ENCODE peak calls at places on chromosomes 1 and 21, in six cellular contexts. H is ACHN, O is C1 segment of cervical spinal cord, E is choroid plexus epithelial cell, J is EL, Y is nucleus accumbens. Q is an unnamed sample.

GRCh38 chr1:166080965-166081870 is 85.6 kb downstream of the FAM78B start:
- DNase-seq in H (no peak), O (no peak), E (no peak), J (no peak), Y (no peak), Q (no peak)

GRCh38 chr1:109501644-109502367 is 7.7 kb downstream of the AMIGO1 start:
- DNase-seq in H (no peak), O (no peak), E (no peak), J (no peak), Y (no peak), Q (no peak)

GRCh38 chr1:181604482-181604881 is 121.2 kb downstream of the CACNA1E start:
- DNase-seq in H (no peak), O (no peak), E (no peak), J (no peak), Y (no peak), Q (no peak)

GRCh38 chr1:154698320-154699096 is 90.5 kb upstream of the ADAR start:
- DNase-seq in H (no peak), O (no peak), E (no peak), J (no peak), Y (no peak), Q (no peak)

GRCh38 chr1:84377480-84378095 is 20.7 kb upstream of the DNASE2B start:
- DNase-seq in H (peak; percentile 55), O (no peak), E (peak; percentile 85), J (peak; percentile 84), Y (no peak), Q (peak; percentile 58)

GRCh38 chr1:96865731-96866684 is 144.4 kb downstream of the PTBP2 start:
- DNase-seq in H (no peak), O (no peak), E (peak; percentile 100), J (peak; percentile 97), Y (no peak), Q (peak; percentile 100)

GRCh38 chr1:221045842-221046831 is 166.9 kb downstream of the HLX start:
- DNase-seq in H (no peak), O (no peak), E (peak; percentile 22), J (peak; percentile 21), Y (no peak), Q (peak; percentile 78)

GRCh38 chr21:35658242-35658641 is 402.1 kb downstream of the SETD4 start:
- DNase-seq in H (no peak), O (no peak), E (peak; percentile 91), J (peak; percentile 77), Y (no peak), Q (peak; percentile 17)

GRCh38 chr1:29380532-29380931 is 144.2 kb downstream of the PTPRU start:
- DNase-seq in H (no peak), O (no peak), E (peak; percentile 19), J (peak; percentile 25), Y (no peak), Q (no peak)